ENCODE peak calls at places on chromosome 4, in five cellular contexts. One of them, this sample, is unnamed. For H3K4me1, the result is how much of the 10 kb centered on the place peaks cover.

GRCh38 chr4:139704915-139705485 is 39.4 kb downstream of the MGST2 start:
- DNase-seq in GM23338: peak
- DNase-seq in IMR-90: peak
- DNase-seq in neuronal stem cell: no peak
- DNase-seq in hepatocyte: no peak
- DNase-seq in this sample: peak

GRCh38 chr4:157564771-157565170 is 344.2 kb downstream of the GRIA2 start:
- DNase-seq in GM23338: no peak
- DNase-seq in IMR-90: no peak
- DNase-seq in neuronal stem cell: no peak
- DNase-seq in hepatocyte: no peak
- DNase-seq in this sample: no peak

GRCh38 chr4:107747748-107748486 is 27.9 kb upstream of the PAPSS1 start:
- DNase-seq in GM23338: no peak
- DNase-seq in IMR-90: no peak
- DNase-seq in neuronal stem cell: no peak
- DNase-seq in hepatocyte: no peak
- DNase-seq in this sample: no peak

GRCh38 chr4:47334597-47335185 is 128.8 kb downstream of the COMMD8 start:
- DNase-seq in GM23338: no peak
- DNase-seq in IMR-90: peak
- DNase-seq in neuronal stem cell: no peak
- DNase-seq in hepatocyte: peak
- DNase-seq in this sample: peak

GRCh38 chr4:133559987-133560386 is 410.9 kb downstream of the PCDH10 start:
- DNase-seq in GM23338: no peak
- DNase-seq in IMR-90: no peak
- DNase-seq in neuronal stem cell: no peak
- DNase-seq in hepatocyte: peak
- DNase-seq in this sample: no peak

GRCh38 chr4:150518559-150518958 is 63.4 kb upstream of the MAB21L2 start:
- DNase-seq in GM23338: no peak
- DNase-seq in IMR-90: peak
- DNase-seq in neuronal stem cell: no peak
- DNase-seq in hepatocyte: no peak
- DNase-seq in this sample: peak

GRCh38 chr4:151004222-151004621 is 10.9 kb downstream of the LRBA start:
- DNase-seq in GM23338: no peak
- DNase-seq in IMR-90: peak
- DNase-seq in neuronal stem cell: no peak
- DNase-seq in hepatocyte: no peak
- DNase-seq in this sample: peak

GRCh38 chr4:41678086-41678485 is 70.4 kb downstream of the PHOX2B start:
- DNase-seq in GM23338: no peak
- DNase-seq in IMR-90: peak
- DNase-seq in neuronal stem cell: no peak
- DNase-seq in hepatocyte: no peak
- DNase-seq in this sample: peak

GRCh38 chr4:140005699-140006098 is 148.3 kb downstream of the MAML3 start:
- DNase-seq in GM23338: no peak
- DNase-seq in IMR-90: no peak
- DNase-seq in neuronal stem cell: no peak
- DNase-seq in hepatocyte: no peak
- DNase-seq in this sample: no peak

GRCh38 chr4:106409901-106410889 is 41.6 kb upstream of the GIMD1 start:
- DNase-seq in GM23338: peak
- DNase-seq in IMR-90: no peak
- DNase-seq in neuronal stem cell: no peak
- DNase-seq in hepatocyte: no peak
- DNase-seq in this sample: no peak

GRCh38 chr4:46894841-46895240 is 14.2 kb downstream of the COX7B2 start:
- DNase-seq in GM23338: no peak
- DNase-seq in IMR-90: no peak
- DNase-seq in neuronal stem cell: no peak
- DNase-seq in hepatocyte: no peak
- DNase-seq in this sample: peak

GRCh38 chr4:47383829-47384427 is 79.6 kb downstream of the COMMD8 start:
- DNase-seq in GM23338: peak
- DNase-seq in IMR-90: peak
- DNase-seq in neuronal stem cell: peak
- DNase-seq in hepatocyte: peak
- DNase-seq in this sample: peak

GRCh38 chr4:87117051-87117729 is 103.2 kb downstream of the KLHL8 start:
- DNase-seq in GM23338: peak
- DNase-seq in IMR-90: no peak
- DNase-seq in neuronal stem cell: no peak
- DNase-seq in hepatocyte: no peak
- DNase-seq in this sample: no peak

GRCh38 chr4:184851200-184851541 is 25.4 kb upstream of the ACSL1 start:
- DNase-seq in GM23338: no peak
- DNase-seq in IMR-90: no peak
- DNase-seq in neuronal stem cell: no peak
- DNase-seq in hepatocyte: no peak
- DNase-seq in this sample: no peak

GRCh38 chr4:8940792-8941491 is 69.3 kb upstream of the HMX1 start:
- DNase-seq in GM23338: peak
- DNase-seq in IMR-90: no peak
- DNase-seq in neuronal stem cell: no peak
- DNase-seq in hepatocyte: no peak
- DNase-seq in this sample: no peak

GRCh38 chr4:7379161-7379560 is 55.6 kb downstream of the PSAPL1 start:
- DNase-seq in GM23338: no peak
- DNase-seq in IMR-90: no peak
- DNase-seq in neuronal stem cell: no peak
- DNase-seq in hepatocyte: no peak
- DNase-seq in this sample: no peak

GRCh38 chr4:144655491-144655890 is 9.5 kb downstream of the HHIP start:
- DNase-seq in GM23338: no peak
- DNase-seq in IMR-90: peak
- DNase-seq in neuronal stem cell: no peak
- DNase-seq in hepatocyte: no peak
- DNase-seq in this sample: peak

GRCh38 chr4:2484993-2485392 is 16.1 kb downstream of the RNF4 start:
- DNase-seq in GM23338: peak
- DNase-seq in IMR-90: no peak
- DNase-seq in neuronal stem cell: no peak
- DNase-seq in hepatocyte: peak
- DNase-seq in this sample: peak

GRCh38 chr4:160318567-160319220 is 1215.8 kb downstream of the RAPGEF2 start:
- DNase-seq in GM23338: no peak
- DNase-seq in IMR-90: no peak
- DNase-seq in neuronal stem cell: no peak
- DNase-seq in hepatocyte: no peak
- DNase-seq in this sample: no peak

GRCh38 chr4:187470061-187470460 is 525.5 kb upstream of the ZFP42 start:
- DNase-seq in GM23338: no peak
- DNase-seq in IMR-90: no peak
- DNase-seq in neuronal stem cell: no peak
- DNase-seq in hepatocyte: no peak
- DNase-seq in this sample: no peak

GRCh38 chr4:13325744-13326143 is 158.4 kb downstream of the RAB28 start:
- DNase-seq in GM23338: peak
- DNase-seq in IMR-90: no peak
- DNase-seq in neuronal stem cell: no peak
- DNase-seq in hepatocyte: no peak
- DNase-seq in this sample: no peak

GRCh38 chr4:133929540-133929939 is 272.0 kb downstream of the PABPC4L start:
- DNase-seq in GM23338: no peak
- DNase-seq in IMR-90: peak
- DNase-seq in neuronal stem cell: no peak
- DNase-seq in hepatocyte: no peak
- DNase-seq in this sample: no peak

GRCh38 chr4:71214578-71214977 is 124.2 kb upstream of the SLC4A4 start:
- DNase-seq in GM23338: no peak
- DNase-seq in IMR-90: no peak
- DNase-seq in neuronal stem cell: no peak
- DNase-seq in hepatocyte: no peak
- DNase-seq in this sample: no peak

GRCh38 chr4:71209161-71209560 is 129.7 kb upstream of the SLC4A4 start:
- DNase-seq in GM23338: no peak
- DNase-seq in IMR-90: peak
- DNase-seq in neuronal stem cell: no peak
- DNase-seq in hepatocyte: no peak
- DNase-seq in this sample: peak

GRCh38 chr4:71210831-71211230 is 128.0 kb upstream of the SLC4A4 start:
- DNase-seq in GM23338: no peak
- DNase-seq in IMR-90: no peak
- DNase-seq in neuronal stem cell: no peak
- DNase-seq in hepatocyte: no peak
- DNase-seq in this sample: peak

GRCh38 chr4:71212216-71212615 is 126.6 kb upstream of the SLC4A4 start:
- DNase-seq in GM23338: no peak
- DNase-seq in IMR-90: no peak
- DNase-seq in neuronal stem cell: no peak
- DNase-seq in hepatocyte: no peak
- DNase-seq in this sample: peak

DNA sequence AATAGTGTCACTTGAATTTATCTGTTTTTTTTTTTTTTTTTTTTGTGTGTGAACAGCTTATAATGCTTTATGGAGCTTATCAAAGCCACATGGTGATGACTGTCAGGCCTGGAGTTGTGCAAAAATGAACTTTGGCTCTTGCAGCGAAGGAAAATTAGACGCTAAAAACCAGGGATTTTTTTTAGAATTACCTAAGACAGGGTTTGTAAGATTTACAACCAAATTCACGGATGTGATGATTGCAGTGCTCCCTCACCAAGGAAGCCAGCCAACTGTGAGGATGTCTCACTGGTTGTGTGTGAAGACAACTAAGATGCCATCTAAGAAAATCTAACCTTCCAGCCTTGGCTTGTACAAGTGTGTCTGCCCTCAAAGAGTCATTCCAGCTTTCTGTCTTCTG is 127.1 kb upstream of the SLC4A4 start:
- DNase-seq in GM23338: no peak
- DNase-seq in IMR-90: no peak
- DNase-seq in neuronal stem cell: no peak
- DNase-seq in hepatocyte: peak
- DNase-seq in this sample: peak
- H3K4me1 ChIP-seq in GM23338: under half
- H3K4me1 ChIP-seq in IMR-90: under half
- H3K4me1 ChIP-seq in neuronal stem cell: under half
- H3K4me1 ChIP-seq in hepatocyte: under half
- H3K4me1 ChIP-seq in this sample: half or more

GRCh38 chr4:74768857-74769525 is 25.3 kb downstream of the BTC start:
- DNase-seq in GM23338: no peak
- DNase-seq in IMR-90: peak
- DNase-seq in neuronal stem cell: no peak
- DNase-seq in hepatocyte: peak
- DNase-seq in this sample: peak
- H3K4me2 ChIP-seq in GM23338: no peak
- H3K4me2 ChIP-seq in IMR-90: no peak
- H3K4me2 ChIP-seq in neuronal stem cell: no peak
- H3K4me2 ChIP-seq in hepatocyte: no peak
- H3K4me2 ChIP-seq in this sample: no peak

GRCh38 chr4:83552924-83553323 is 17.0 kb downstream of the GPAT3 start:
- DNase-seq in GM23338: no peak
- DNase-seq in IMR-90: peak
- DNase-seq in neuronal stem cell: no peak
- DNase-seq in hepatocyte: no peak
- DNase-seq in this sample: peak

GRCh38 chr4:83556836-83557235 is 20.9 kb downstream of the GPAT3 start:
- DNase-seq in GM23338: no peak
- DNase-seq in IMR-90: no peak
- DNase-seq in neuronal stem cell: no peak
- DNase-seq in hepatocyte: no peak
- DNase-seq in this sample: no peak

GRCh38 chr4:83556006-83556712 is 20.3 kb downstream of the GPAT3 start:
- DNase-seq in GM23338: no peak
- DNase-seq in IMR-90: no peak
- DNase-seq in neuronal stem cell: no peak
- DNase-seq in hepatocyte: no peak
- DNase-seq in this sample: no peak

GRCh38 chr4:83548151-83548905 is 12.4 kb downstream of the GPAT3 start:
- DNase-seq in GM23338: peak
- DNase-seq in IMR-90: peak
- DNase-seq in neuronal stem cell: no peak
- DNase-seq in hepatocyte: peak
- DNase-seq in this sample: peak

DNA sequence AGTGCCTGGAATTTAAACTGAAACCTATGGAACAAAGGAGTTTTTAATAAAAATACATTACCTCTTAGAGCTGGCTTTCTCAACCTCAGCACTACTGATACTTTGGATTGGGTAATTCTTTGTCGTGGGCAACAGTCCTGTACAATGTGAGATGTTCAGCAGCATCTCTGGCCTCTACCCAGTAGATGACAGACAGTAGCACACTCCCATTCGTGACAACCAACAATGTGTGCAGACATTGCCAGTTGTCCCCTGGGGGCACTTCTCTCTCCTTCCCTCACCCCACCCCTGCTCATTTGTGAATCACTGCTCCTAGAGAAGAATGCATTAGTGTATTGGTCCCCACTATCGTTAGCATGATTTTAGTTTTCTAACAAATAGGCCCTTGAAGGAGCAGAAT is 16.2 kb downstream of the GPAT3 start:
- DNase-seq in GM23338: no peak
- DNase-seq in IMR-90: no peak
- DNase-seq in neuronal stem cell: no peak
- DNase-seq in hepatocyte: no peak
- DNase-seq in this sample: peak
- H3K4me1 ChIP-seq in GM23338: under half
- H3K4me1 ChIP-seq in IMR-90: under half
- H3K4me1 ChIP-seq in neuronal stem cell: under half
- H3K4me1 ChIP-seq in hepatocyte: under half
- H3K4me1 ChIP-seq in this sample: under half

GRCh38 chr4:113614414-113614813 is 147.1 kb downstream of the CAMK2D start:
- DNase-seq in GM23338: no peak
- DNase-seq in IMR-90: no peak
- DNase-seq in neuronal stem cell: no peak
- DNase-seq in hepatocyte: no peak
- DNase-seq in this sample: no peak
- H3K4me2 ChIP-seq in GM23338: no peak
- H3K4me2 ChIP-seq in IMR-90: no peak
- H3K4me2 ChIP-seq in neuronal stem cell: no peak
- H3K4me2 ChIP-seq in hepatocyte: no peak
- H3K4me2 ChIP-seq in this sample: no peak

GRCh38 chr4:168848977-168849687 is 160.9 kb downstream of the CBR4 start:
- DNase-seq in GM23338: peak
- DNase-seq in IMR-90: peak
- DNase-seq in neuronal stem cell: no peak
- DNase-seq in hepatocyte: no peak
- DNase-seq in this sample: peak
- H3K4me1 ChIP-seq in GM23338: half or more
- H3K4me1 ChIP-seq in IMR-90: under half
- H3K4me1 ChIP-seq in neuronal stem cell: under half
- H3K4me1 ChIP-seq in hepatocyte: under half
- H3K4me1 ChIP-seq in this sample: under half